ENCODE peak calls at places on chromosomes 4 and X, in seven cellular contexts. P, T, V, F, N, H and E are unnamed samples.

GRCh38 chrX:140132937-140133336 is 167.6 kb upstream of the CXorf66 start:
- DNase-seq in P (no peak), T (peak), V (no peak), F (no peak), N (no peak), H (no peak), E (no peak)

GRCh38 chr4:129515356-129515755 is 419.4 kb downstream of the C4orf33 start:
- DNase-seq in P (no peak), T (no peak), V (no peak), F (no peak), N (no peak), H (no peak), E (no peak)

GRCh38 chr4:87659247-87659931 is 9.3 kb downstream of the DMP1 start:
- DNase-seq in P (no peak), T (peak), V (no peak), F (no peak), N (no peak), H (no peak), E (peak)

GRCh38 chrX:20712811-20713210 is 446.1 kb upstream of the RPS6KA3 start:
- DNase-seq in P (no peak), T (peak), V (no peak), F (no peak), N (no peak), H (no peak), E (no peak)

GRCh38 chr4:78584863-78585576 is 33.5 kb downstream of the ANXA3 start:
- DNase-seq in P (no peak), T (no peak), V (no peak), F (no peak), N (peak), H (no peak), E (no peak)

GRCh38 chrX:154595559-154595958 is 10.6 kb downstream of the CTAG1A start:
- DNase-seq in P (no peak), T (peak), V (no peak), F (no peak), N (no peak), H (no peak), E (no peak)

GRCh38 chrX:107549504-107549903 is 78.8 kb upstream of the PRPS1 start:
- DNase-seq in P (no peak), T (no peak), V (no peak), F (no peak), N (no peak), H (no peak), E (no peak)

GRCh38 chr4:8759987-8760386 is 111.7 kb downstream of the HMX1 start:
- DNase-seq in P (no peak), T (no peak), V (no peak), F (no peak), N (no peak), H (no peak), E (no peak)

GRCh38 chr4:52870225-52870624 is 8.1 kb downstream of the RASL11B start:
- DNase-seq in P (no peak), T (no peak), V (no peak), F (peak), N (no peak), H (no peak), E (no peak)

GRCh38 chr4:183158062-183158461 is 59.0 kb downstream of the WWC2 start:
- DNase-seq in P (no peak), T (peak), V (no peak), F (no peak), N (no peak), H (no peak), E (no peak)

GRCh38 chr4:183153190-183153916 is 54.3 kb downstream of the WWC2 start:
- DNase-seq in P (no peak), T (peak), V (no peak), F (no peak), N (no peak), H (no peak), E (no peak)

GRCh38 chr4:183155450-183156184 is 56.6 kb downstream of the WWC2 start:
- DNase-seq in P (no peak), T (no peak), V (no peak), F (no peak), N (no peak), H (no peak), E (no peak)

GRCh38 chr4:183154701-183155391 is 55.8 kb downstream of the WWC2 start:
- DNase-seq in P (no peak), T (peak), V (no peak), F (no peak), N (peak), H (no peak), E (peak)

DNA sequence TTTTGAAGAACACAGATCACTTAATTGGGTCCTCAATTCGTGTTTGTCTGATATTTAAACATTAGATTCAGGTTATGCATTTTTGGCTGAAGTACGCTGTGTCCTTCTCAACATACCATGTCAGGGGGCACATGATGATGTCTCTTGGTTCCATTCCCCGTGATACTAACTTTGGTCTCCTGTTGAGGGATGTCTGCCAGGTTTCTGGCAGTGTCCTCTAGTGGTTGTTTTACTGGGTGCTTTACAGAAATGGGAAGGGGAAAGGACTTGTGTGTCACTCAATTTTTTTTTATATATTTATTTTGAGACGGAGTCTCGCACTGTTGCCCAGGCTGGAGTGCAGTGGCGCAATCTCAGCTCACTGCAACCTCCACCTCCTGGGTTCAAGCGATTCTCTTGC is 58.2 kb downstream of the WWC2 start:
- DNase-seq in P (no peak), T (no peak), V (no peak), F (no peak), N (no peak), H (no peak), E (no peak)
- TF ChIP-seq CTCF in P (peak), T (peak), V (peak), F (peak), N (no peak), H (no peak), E (no peak)

GRCh38 chrX:71107762-71108360 is 1.3 kb upstream of the CXorf65 start:
- DNase-seq in P (no peak), T (no peak), V (no peak), F (no peak), N (no peak), H (no peak), E (no peak)
- H3K4me3 ChIP-seq in P (no peak), T (no peak), V (no peak), F (no peak), N (no peak), H (no peak), E (no peak)

GRCh38 chr4:165009493-165010227 is 22.1 kb upstream of the TRIM60 start:
- DNase-seq in P (no peak), T (no peak), V (no peak), F (no peak), N (no peak), H (no peak), E (no peak)

GRCh38 chr4:165011403-165011802 is 20.4 kb upstream of the TRIM60 start:
- DNase-seq in P (no peak), T (no peak), V (no peak), F (no peak), N (no peak), H (no peak), E (no peak)

GRCh38 chr4:165013691-165014090 is 18.1 kb upstream of the TRIM60 start:
- DNase-seq in P (no peak), T (no peak), V (no peak), F (no peak), N (no peak), H (no peak), E (no peak)

GRCh38 chr4:165010487-165010886 is 21.3 kb upstream of the TRIM60 start:
- DNase-seq in P (no peak), T (no peak), V (no peak), F (no peak), N (no peak), H (no peak), E (no peak)

GRCh38 chr4:165010991-165011390 is 20.8 kb upstream of the TRIM60 start:
- DNase-seq in P (no peak), T (no peak), V (no peak), F (no peak), N (no peak), H (no peak), E (no peak)
- H3K27ac ChIP-seq in P (no peak), T (no peak), V (no peak), F (no peak), N (no peak), H (no peak), E (no peak)

DNA sequence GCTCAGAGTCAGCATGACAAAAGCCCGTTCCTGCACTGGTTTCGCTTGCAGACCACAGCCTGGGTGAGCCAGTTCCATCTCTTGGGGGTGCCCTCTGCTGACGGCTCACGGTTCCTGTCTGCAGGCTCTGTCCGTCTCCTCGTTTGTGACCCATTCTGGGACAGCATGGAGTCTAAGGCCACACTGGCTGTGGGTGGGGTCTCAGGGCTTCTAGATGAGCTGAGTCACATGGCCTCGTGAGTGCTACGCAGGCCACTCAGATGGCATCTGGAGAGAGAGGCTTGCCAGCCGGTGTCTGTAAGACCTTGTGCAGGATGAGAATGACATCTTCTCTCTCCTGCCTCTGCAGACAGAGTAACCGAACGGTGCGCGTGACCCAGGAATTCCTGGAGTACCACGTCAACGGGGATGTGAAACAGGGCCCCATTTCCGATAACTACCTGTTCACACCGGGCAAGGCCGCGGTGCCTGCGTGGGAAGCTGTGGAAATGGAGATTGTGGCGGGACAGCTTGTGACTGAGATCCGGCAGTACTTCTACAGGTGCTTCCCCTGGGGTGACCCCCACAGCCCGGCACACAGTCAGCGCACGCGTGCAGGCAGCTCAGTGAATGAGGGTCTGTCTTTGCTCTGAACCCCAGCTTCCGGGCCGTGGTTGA is 31.6 kb upstream of the MRFAP1 start:
- DNase-seq in P (no peak), T (no peak), V (no peak), F (peak), N (no peak), H (no peak), E (no peak)
- TF ChIP-seq CTCF in P (no peak), T (peak), V (no peak), F (peak), N (no peak), H (no peak), E (no peak)